ENCODE peak calls at places on chromosome 3, in ten cellular contexts. L is CD8-positive, alpha-beta memory T cell; V is naive thymus-derived CD4-positive, alpha-beta T cell; Y is aorta; O is stomach; M is uterus; Q is IMR-90; C is ovary; K is OCI-LY7; W is tibial artery. P is an unnamed sample.

GRCh38 chr3:129577356-129577755 is 29.1 kb downstream of the PLXND1 start:
- DNase-seq in Y (peak; percentile 87), C (peak; percentile 31), W (no peak), Q (no peak), L (no peak), V (no peak), K (peak; percentile 41), M (no peak), O (no peak), P (no peak)

GRCh38 chr3:196207833-196208607 is 3.2 kb downstream of the ZDHHC19 start:
- DNase-seq in W (no peak), V (peak; percentile 60), L (peak; percentile 60), K (peak; percentile 65), Q (no peak), Y (peak; percentile 68), O (no peak), C (peak; percentile 82), M (no peak), P (no peak)

GRCh38 chr3:161028485-161029018 is 76.6 kb downstream of the B3GALNT1 start:
- DNase-seq in Q (no peak), C (no peak), O (no peak), M (no peak), W (no peak), V (no peak), K (no peak), Y (no peak), L (no peak), P (no peak)

GRCh38 chr3:50334339-50335075 is 6.1 kb downstream of the RASSF1 start:
- DNase-seq in Q (no peak), K (no peak), C (no peak), M (no peak), O (no peak), V (no peak), Y (no peak), W (no peak), L (no peak), P (no peak)

GRCh38 chr3:34260266-34260990 is 462.0 kb downstream of the PDCD6IP start:
- DNase-seq in M (peak; percentile 44), V (no peak), W (peak; percentile 47), Y (peak; percentile 60), C (peak; percentile 27), L (no peak), O (peak; percentile 61), K (peak; percentile 33), Q (peak; percentile 50), P (peak; percentile 62)

GRCh38 chr3:107612581-107613182 is 89.9 kb downstream of the BBX start:
- DNase-seq in M (no peak), Y (no peak), K (no peak), Q (no peak), V (no peak), L (no peak), W (no peak), C (no peak), O (no peak), P (no peak)

GRCh38 chr3:138933981-138934691 is 12.8 kb downstream of the FOXL2 start:
- DNase-seq in M (no peak), Y (no peak), K (no peak), C (no peak), L (no peak), Q (no peak), O (no peak), W (no peak), V (no peak), P (no peak)

GRCh38 chr3:123088360-123088759 is 21.5 kb downstream of the PDIA5 start:
- DNase-seq in O (no peak), W (no peak), M (no peak), V (no peak), L (no peak), Q (no peak), Y (no peak), K (no peak), C (no peak), P (no peak)

GRCh38 chr3:48187579-48188265 is 495 bp downstream of the CDC25A start:
- DNase-seq in O (peak; percentile 50), V (peak; percentile 67), W (peak; percentile 58), M (no peak), Y (peak; percentile 52), K (peak; percentile 90), C (peak; percentile 87), L (no peak), Q (no peak), P (no peak)

GRCh38 chr3:114147281-114147680 is 31.6 kb downstream of the DRD3 start:
- DNase-seq in W (no peak), C (no peak), O (no peak), K (no peak), M (no peak), V (no peak), Q (no peak), L (no peak), Y (no peak), P (no peak)

GRCh38 chr3:114152519-114153151 is 26.2 kb downstream of the DRD3 start:
- DNase-seq in C (peak; percentile 87), K (peak; percentile 82), Q (peak; percentile 61), V (peak; percentile 78), W (peak; percentile 61), M (peak; percentile 69), L (peak; percentile 77), O (peak; percentile 75), Y (peak; percentile 87), P (peak; percentile 74)

GRCh38 chr3:114154321-114154821 is 24.5 kb downstream of the DRD3 start:
- DNase-seq in O (no peak), L (no peak), V (no peak), M (no peak), Y (no peak), C (no peak), K (no peak), W (no peak), Q (no peak), P (no peak)

GRCh38 chr3:114155370-114155821 is 23.5 kb downstream of the DRD3 start:
- DNase-seq in Y (peak; percentile 50), M (no peak), V (no peak), C (no peak), L (no peak), Q (peak; percentile 30), O (no peak), K (peak; percentile 47), W (no peak), P (no peak)

DNA sequence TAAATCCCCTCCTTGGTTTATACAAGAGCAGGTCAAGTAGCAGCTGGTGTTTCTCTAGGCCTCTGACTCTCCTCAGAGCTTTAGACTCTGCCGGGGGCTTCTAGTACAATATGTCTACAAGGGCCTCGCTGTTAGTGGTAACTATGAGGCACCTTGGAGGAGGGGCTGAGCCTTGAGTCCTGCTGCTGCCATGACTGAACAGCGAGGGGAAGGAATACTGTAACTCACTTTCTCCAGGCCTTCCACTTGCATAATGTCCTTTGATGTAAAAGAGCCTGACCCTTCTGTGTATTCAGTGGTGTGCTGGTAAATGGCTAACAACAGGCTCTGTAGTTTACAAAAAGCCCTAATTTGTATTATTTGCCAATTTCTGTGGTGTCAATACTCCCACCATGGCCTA is 27.8 kb downstream of the DRD3 start:
- DNase-seq in V (no peak), Y (no peak), O (no peak), C (no peak), W (no peak), Q (no peak), M (no peak), K (no peak), L (no peak), P (no peak)
- H3K4me3 ChIP-seq in V (no peak overlapping the region), Y (no peak overlapping the region), O (no peak overlapping the region), C (no peak overlapping the region), W (no peak overlapping the region), Q (no peak overlapping the region), M (no peak overlapping the region), K (no peak overlapping the region), L (no peak overlapping the region), P (no peak overlapping the region)

GRCh38 chr3:197238842-197239241 is 59.6 kb downstream of the DLG1 start:
- DNase-seq in V (no peak), W (no peak), C (no peak), L (no peak), O (no peak), Y (no peak), Q (no peak), M (no peak), K (no peak), P (no peak)

GRCh38 chr3:197236362-197236761 is 62.0 kb downstream of the DLG1 start:
- DNase-seq in C (no peak), Q (no peak), K (no peak), Y (no peak), L (no peak), M (no peak), V (no peak), O (no peak), W (no peak), P (no peak)

GRCh38 chr3:197234947-197235914 is 63.2 kb downstream of the DLG1 start:
- DNase-seq in Y (no peak), W (no peak), C (no peak), V (no peak), K (no peak), Q (no peak), O (no peak), L (no peak), M (no peak), P (no peak)

GRCh38 chr3:197239857-197240256 is 58.6 kb downstream of the DLG1 start:
- DNase-seq in L (no peak), Q (no peak), W (no peak), C (no peak), K (no peak), V (no peak), M (no peak), Y (no peak), O (no peak), P (no peak)

GRCh38 chr3:197237897-197238296 is 60.5 kb downstream of the DLG1 start:
- DNase-seq in L (no peak), W (no peak), Q (no peak), C (no peak), O (no peak), Y (no peak), K (no peak), V (no peak), M (no peak), P (no peak)
- H3K9me3 ChIP-seq in L (peaks cover 6% of the 10 kb centered on the region), W (peaks cover 5% of the 10 kb centered on the region), Q (peaks cover 3% of the 10 kb centered on the region), C (no peaks in the 10 kb centered on the region), O (peaks cover 7% of the 10 kb centered on the region), Y (peaks cover 5% of the 10 kb centered on the region), K (peaks cover 49% of the 10 kb centered on the region), V (peaks cover 10% of the 10 kb centered on the region), M (no peaks in the 10 kb centered on the region), P (peaks cover 33% of the 10 kb centered on the region)

GRCh38 chr3:63228677-63229076 is 49.4 kb upstream of the SYNPR start:
- DNase-seq in Y (no peak), M (no peak), C (no peak), O (no peak), Q (peak; percentile 12), L (no peak), V (no peak), K (peak; percentile 73), W (no peak), P (no peak)
- H3K4me3 ChIP-seq in Y (no peak overlapping the region), M (no peak overlapping the region), C (no peak overlapping the region), O (no peak overlapping the region), Q (no peak overlapping the region), L (no peak overlapping the region), V (no peak overlapping the region), K (no peak overlapping the region), W (no peak overlapping the region), P (no peak overlapping the region)

GRCh38 chr3:12536423-12536822 is 8.9 kb downstream of the MKRN2OS start:
- DNase-seq in M (no peak), W (no peak), Y (no peak), Q (peak; percentile 10), C (no peak), V (no peak), L (no peak), O (no peak), K (no peak), P (no peak)

GRCh38 chr3:12532182-12532581 is 13.1 kb downstream of the MKRN2OS start:
- DNase-seq in W (no peak), K (no peak), Y (no peak), V (no peak), C (no peak), O (no peak), M (no peak), L (no peak), Q (no peak), P (no peak)
- H3K9me3 ChIP-seq in W (no peaks in the 10 kb centered on the region), K (no peaks in the 10 kb centered on the region), Y (no peaks in the 10 kb centered on the region), V (no peaks in the 10 kb centered on the region), C (no peaks in the 10 kb centered on the region), O (no peaks in the 10 kb centered on the region), M (no peaks in the 10 kb centered on the region), L (no peaks in the 10 kb centered on the region), Q (no peaks in the 10 kb centered on the region), P (no peaks in the 10 kb centered on the region)

P was measured in right atrium auricular region.